ENCODE peak calls at places on chromosomes 12 and 14, in six cellular contexts. P is ELF-1, J is AG10803, T is NCI-H1092 treated with DMSO at 0.1 percent for 48 hours, C is NB4, W is coronary artery. O is an unnamed sample.

GRCh38 chr14:54918427-54918826 is 15.8 kb upstream of the GCH1 start:
- DNase-seq in P (no peak), J (no peak), T (no peak), C (no peak), W (no peak), O (no peak)

GRCh38 chr14:51209457-51209856 is 30.6 kb upstream of the TMX1 start:
- DNase-seq in P (no peak), J (no peak), T (peak; percentile 95), C (no peak), W (no peak), O (no peak)

GRCh38 chr14:85439696-85440328 is 90.1 kb upstream of the FLRT2 start:
- DNase-seq in P (no peak), J (peak; percentile 94), T (no peak), C (no peak), W (no peak), O (no peak)

GRCh38 chr14:24398943-24399801 is at the start of gene NYNRIN:
- DNase-seq in P (no peak), J (no peak), T (peak; percentile 33), C (peak; percentile 52), W (no peak), O (peak; percentile 55)

GRCh38 chr14:37594916-37595808 is at the start of the genes FOXA1 and TTC6:
- DNase-seq in P (no peak), J (peak; percentile 22), T (peak; percentile 95), C (peak; percentile 4), W (no peak), O (peak; percentile 73)

GRCh38 chr12:31895449-31896150 is 63.6 kb upstream of the RESF1 start:
- DNase-seq in P (peak; percentile 38), J (no peak), T (no peak), C (no peak), W (no peak), O (no peak)

GRCh38 chr12:132218915-132219314 is 74.7 kb downstream of the NOC4L start:
- DNase-seq in P (peak; percentile 73), J (no peak), T (peak; percentile 47), C (peak; percentile 72), W (no peak), O (peak; percentile 47)

GRCh38 chr12:12803186-12803585 is 10.0 kb upstream of the DDX47 start:
- DNase-seq in P (no peak), J (peak; percentile 74), T (peak; percentile 27), C (peak; percentile 68), W (no peak), O (peak; percentile 84)

GRCh38 chr12:124031058-124031457 is 58.0 kb downstream of the ZNF664 start:
- DNase-seq in P (no peak), J (no peak), T (no peak), C (no peak), W (no peak), O (no peak)

GRCh38 chr12:80648866-80649265 is 58.6 kb upstream of the MYF6 start:
- DNase-seq in P (no peak), J (peak; percentile 68), T (no peak), C (no peak), W (no peak), O (no peak)

GRCh38 chr14:79274641-79275366 is 936.5 kb downstream of the DIO2 start:
- DNase-seq in P (no peak), J (no peak), T (no peak), C (no peak), W (no peak), O (no peak)

GRCh38 chr12:92608418-92609091 is 94.2 kb upstream of the PLEKHG7 start:
- DNase-seq in P (peak; percentile 14), J (peak; percentile 67), T (peak; percentile 20), C (peak; percentile 54), W (no peak), O (no peak)

GRCh38 chr14:78921856-78922255 is 751.7 kb downstream of the NRXN3 start:
- DNase-seq in P (no peak), J (peak; percentile 25), T (no peak), C (no peak), W (no peak), O (no peak)

GRCh38 chr12:66931091-66931490 is 252.2 kb upstream of the GRIP1 start:
- DNase-seq in P (peak; percentile 28), J (no peak), T (no peak), C (no peak), W (no peak), O (no peak)

GRCh38 chr12:123856681-123857080 is 94.6 kb downstream of the DNAH10 start:
- DNase-seq in P (no peak), J (no peak), T (no peak), C (no peak), W (no peak), O (no peak)

GRCh38 chr12:96224219-96224615 is 30.0 kb downstream of the ELK3 start:
- DNase-seq in P (no peak), J (no peak), T (no peak), C (no peak), W (no peak), O (no peak)

GRCh38 chr14:62428429-62429203 is 616.6 kb downstream of the KCNH5 start:
- DNase-seq in P (no peak), J (peak; percentile 1), T (no peak), C (no peak), W (no peak), O (no peak)

GRCh38 chr14:86798330-86798729 is 1194.7 kb downstream of the GALC start:
- DNase-seq in P (no peak), J (peak; percentile 11), T (no peak), C (no peak), W (no peak), O (no peak)

O was measured in left lung.